ENCODE peak calls at places on chromosomes 7 and 10, in seven cellular contexts. S is GM06990, W is astrocyte of the cerebellum, X is AG04449, U is neural progenitor cell, D is cardiac fibroblast, V is cardiac muscle cell. T is an unnamed sample.

GRCh38 chr10:58178811-58179210 is 88.9 kb downstream of the IPMK start:
- DNase-seq in V (no peak), U (no peak), W (no peak), X (no peak), D (peak), S (no peak), T (no peak)

GRCh38 chr7:50304158-50304910 is at the start of gene IKZF1:
- DNase-seq in U (peak), W (no peak), X (no peak), S (peak), D (peak), V (peak), T (no peak)

GRCh38 chr7:21044384-21044783 is 257.7 kb upstream of the SP8 start:
- DNase-seq in V (no peak), W (no peak), X (no peak), S (no peak), D (no peak), U (no peak), T (no peak)

GRCh38 chr10:35925511-35925910 is 283.4 kb upstream of the FZD8 start:
- DNase-seq in X (no peak), W (no peak), U (no peak), D (no peak), V (no peak), S (no peak), T (no peak)

GRCh38 chr7:129840757-129841156 is 112.0 kb downstream of the UBE2H start:
- DNase-seq in U (no peak), D (peak), X (no peak), V (no peak), W (peak), S (no peak), T (no peak)

GRCh38 chr7:101243786-101244384 is 996 bp downstream of the FIS1 start:
- DNase-seq in S (no peak), W (no peak), V (no peak), D (peak), U (peak), X (no peak), T (no peak)

GRCh38 chr10:1788401-1788800 is 51.1 kb upstream of the ADARB2 start:
- DNase-seq in V (no peak), U (peak), S (no peak), W (no peak), X (no peak), D (no peak), T (no peak)

GRCh38 chr7:14321947-14322346 is 332.5 kb upstream of the ETV1 start:
- DNase-seq in D (no peak), S (no peak), W (no peak), X (no peak), V (no peak), U (no peak), T (no peak)

GRCh38 chr10:234708-235406 is 99.6 kb downstream of the ZMYND11 start:
- DNase-seq in W (no peak), X (no peak), U (no peak), S (no peak), V (no peak), D (no peak), T (no peak)

GRCh38 chr7:30894009-30894408 is 17.6 kb upstream of the AQP1 start:
- DNase-seq in X (no peak), V (no peak), S (no peak), U (no peak), D (no peak), W (no peak), T (no peak)

DNA sequence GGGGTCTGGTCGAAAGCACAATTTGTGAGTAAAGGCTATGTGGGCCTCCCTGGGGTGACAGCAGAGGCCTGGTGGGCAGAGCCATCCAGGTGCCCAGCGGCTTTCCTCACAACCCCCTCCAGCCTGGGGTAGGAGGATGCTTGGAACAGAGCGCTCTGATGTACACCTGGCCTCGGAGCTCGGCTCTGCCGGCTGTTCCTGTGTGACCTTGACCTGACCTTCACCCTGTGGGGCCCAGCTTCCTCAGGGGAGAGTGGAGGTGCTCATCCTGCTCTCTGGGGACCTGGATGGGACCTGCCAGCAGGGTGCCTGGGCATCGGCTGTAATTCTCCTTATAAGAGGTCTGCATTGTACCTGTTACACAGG is 28.9 kb downstream of the RET start:
- DNase-seq in V (no peak), D (no peak), U (no peak), W (no peak), S (no peak), X (no peak), T (no peak)
- H3K4me3 ChIP-seq in V (no peak), D (no peak), U (no peak), W (no peak), S (no peak), X (no peak), T (peak)

GRCh38 chr7:55534916-55535636 is 37.2 kb downstream of the VOPP1 start:
- DNase-seq in V (no peak), U (no peak), X (no peak), W (no peak), D (no peak), S (peak), T (no peak)

GRCh38 chr7:55534262-55534915 is 37.9 kb downstream of the VOPP1 start:
- DNase-seq in S (peak), V (no peak), W (no peak), D (peak), U (no peak), X (no peak), T (peak)

GRCh38 chr7:55533729-55534080 is 38.6 kb downstream of the VOPP1 start:
- DNase-seq in D (no peak), V (no peak), U (no peak), X (no peak), S (no peak), W (no peak), T (no peak)

GRCh38 chr7:55533050-55533728 is 39.1 kb downstream of the VOPP1 start:
- DNase-seq in X (no peak), S (peak), U (no peak), W (no peak), V (no peak), D (peak), T (peak)

GRCh38 chr7:55532150-55532917 is 40.0 kb downstream of the VOPP1 start:
- DNase-seq in W (no peak), D (no peak), V (no peak), S (no peak), X (no peak), U (no peak), T (no peak)
- H3K4me3 ChIP-seq in W (no peak), D (no peak), V (no peak), S (no peak), X (no peak), U (no peak), T (no peak)

DNA sequence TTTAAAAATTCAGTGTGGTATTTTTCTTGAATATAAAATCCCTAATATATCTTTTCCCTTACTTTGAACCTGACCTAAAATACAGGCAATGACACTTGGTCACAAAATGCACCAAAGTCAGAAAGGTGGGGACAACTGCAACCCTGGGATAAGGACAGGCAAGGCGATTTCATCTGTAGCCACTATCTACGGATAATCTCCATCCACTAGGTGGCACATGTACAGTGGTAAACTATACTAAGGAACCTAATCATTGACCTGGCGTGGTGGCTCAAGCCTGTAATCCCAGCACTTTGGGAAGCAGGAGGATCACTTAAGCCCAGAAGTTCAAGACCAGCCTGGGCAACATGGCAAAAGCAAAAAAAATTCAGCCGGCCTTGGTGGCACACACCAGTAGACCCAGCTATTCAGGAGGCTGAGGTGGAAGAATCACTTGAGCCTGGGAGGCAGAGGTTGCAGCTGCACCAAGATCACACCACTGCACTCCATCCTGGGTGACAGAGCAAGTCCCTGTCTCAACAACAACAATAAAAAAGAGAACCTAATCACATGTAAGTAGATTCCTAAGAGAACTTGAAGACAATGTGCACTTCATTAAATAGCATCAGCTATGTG is 98.9 kb downstream of the KMT2C start:
- DNase-seq in D (peak), S (no peak), U (peak), V (peak), X (no peak), W (peak), T (peak)
- H3K4me3 ChIP-seq in D (no peak), S (no peak), U (no peak), V (no peak), X (no peak), W (no peak), T (no peak)

GRCh38 chr7:113086431-113086888 is at the start of gene GPR85:
- DNase-seq in X (no peak), U (peak), S (peak), W (peak), V (peak), D (peak), T (no peak)
- H3K4me3 ChIP-seq in X (peak), U (peak), S (peak), W (peak), V (peak), D (peak), T (peak)

GRCh38 chr10:88028072-88028471 is 164.6 kb downstream of the PTEN start:
- DNase-seq in X (no peak), S (no peak), D (no peak), U (no peak), V (no peak), W (no peak), T (no peak)
- H3K4me3 ChIP-seq in X (no peak), S (no peak), D (no peak), U (no peak), V (no peak), W (no peak), T (no peak)

GRCh38 chr7:103348959-103349358 is 1.5 kb downstream of the PSMC2 start:
- DNase-seq in D (no peak), X (no peak), V (no peak), S (no peak), U (no peak), W (no peak), T (no peak)
- H3K4me3 ChIP-seq in D (no peak), X (peak), V (peak), S (peak), U (peak), W (peak), T (peak)

GRCh38 chr10:49844775-49845561 is 82.8 kb upstream of the OGDHL start:
- DNase-seq in X (peak), D (peak), S (no peak), W (peak), U (no peak), V (no peak), T (no peak)
- H3K4me3 ChIP-seq in X (no peak), D (no peak), S (no peak), W (no peak), U (no peak), V (no peak), T (no peak)

GRCh38 chr7:158955932-158956804 is 99.8 kb downstream of the DYNC2I1 start:
- DNase-seq in S (no peak), D (no peak), V (no peak), U (no peak), W (no peak), X (no peak), T (no peak)

GRCh38 chr7:158958618-158959017 is 102.3 kb downstream of the DYNC2I1 start:
- DNase-seq in V (no peak), S (no peak), X (no peak), U (no peak), W (no peak), D (no peak), T (no peak)

GRCh38 chr7:158957921-158958471 is 101.6 kb downstream of the DYNC2I1 start:
- DNase-seq in V (no peak), S (peak), W (no peak), D (no peak), X (no peak), U (no peak), T (no peak)

GRCh38 chr7:158956805-158957506 is 100.6 kb downstream of the DYNC2I1 start:
- DNase-seq in W (no peak), U (no peak), S (no peak), X (no peak), D (no peak), V (no peak), T (no peak)

GRCh38 chr7:158957507-158957900 is 101.1 kb downstream of the DYNC2I1 start:
- DNase-seq in W (no peak), S (no peak), V (no peak), D (no peak), X (no peak), U (no peak), T (no peak)
- H3K4me3 ChIP-seq in W (no peak), S (no peak), V (no peak), D (no peak), X (no peak), U (no peak), T (no peak)

T was measured in skeletal muscle cell.